ENCODE peak calls at places on chromosomes 4 and X, in four cellular contexts. U is ascending aorta, A is OCI-LY7, W is GM12878. D is an unnamed sample.

GRCh38 chrX:53280316-53280702 is 1.1 kb downstream of the IQSEC2 start:
- DNase-seq in U (no peak), A (no peak), W (no peak), D (no peak)

GRCh38 chr4:120005091-120005490 is 61.6 kb downstream of the MAD2L1 start:
- DNase-seq in U (no peak), A (no peak), W (no peak), D (no peak)

GRCh38 chr4:140344621-140345020 is 28.8 kb upstream of the SCOC start:
- DNase-seq in U (no peak), A (no peak), W (no peak), D (no peak)

GRCh38 chrX:117985241-117985640 is 131.4 kb downstream of the KLHL13 start:
- DNase-seq in U (no peak), A (no peak), W (no peak), D (peak)

GRCh38 chr4:122917731-122918130 is 4.7 kb downstream of the NUDT6 start:
- DNase-seq in U (no peak), A (no peak), W (no peak), D (no peak)

GRCh38 chrX:9433596-9433995 is 31.3 kb upstream of the TBL1X start:
- DNase-seq in U (no peak), A (no peak), W (no peak), D (no peak)

GRCh38 chrX:39869846-39870601 is 227.7 kb downstream of the BCOR start:
- DNase-seq in U (no peak), A (no peak), W (no peak), D (peak)

GRCh38 chr4:56648245-56649151 is 32.6 kb downstream of the HOPX start:
- DNase-seq in U (no peak), A (no peak), W (no peak), D (no peak)

GRCh38 chrX:48703228-48703627 is 6.7 kb downstream of the SUV39H1 start:
- DNase-seq in U (no peak), A (no peak), W (no peak), D (no peak)

GRCh38 chr4:126916626-126917140 is 716.1 kb upstream of the INTU start:
- DNase-seq in U (no peak), A (no peak), W (no peak), D (no peak)

GRCh38 chr4:80343887-80344286 is 8.4 kb downstream of the CFAP299 start:
- DNase-seq in U (no peak), A (no peak), W (no peak), D (no peak)

GRCh38 chr4:98994474-98995182 is 893 bp upstream of the METAP1 start:
- DNase-seq in U (no peak), A (no peak), W (no peak), D (no peak)
- H3K4me3 ChIP-seq in U (peak), A (peak), W (peak), D (peak)

DNA sequence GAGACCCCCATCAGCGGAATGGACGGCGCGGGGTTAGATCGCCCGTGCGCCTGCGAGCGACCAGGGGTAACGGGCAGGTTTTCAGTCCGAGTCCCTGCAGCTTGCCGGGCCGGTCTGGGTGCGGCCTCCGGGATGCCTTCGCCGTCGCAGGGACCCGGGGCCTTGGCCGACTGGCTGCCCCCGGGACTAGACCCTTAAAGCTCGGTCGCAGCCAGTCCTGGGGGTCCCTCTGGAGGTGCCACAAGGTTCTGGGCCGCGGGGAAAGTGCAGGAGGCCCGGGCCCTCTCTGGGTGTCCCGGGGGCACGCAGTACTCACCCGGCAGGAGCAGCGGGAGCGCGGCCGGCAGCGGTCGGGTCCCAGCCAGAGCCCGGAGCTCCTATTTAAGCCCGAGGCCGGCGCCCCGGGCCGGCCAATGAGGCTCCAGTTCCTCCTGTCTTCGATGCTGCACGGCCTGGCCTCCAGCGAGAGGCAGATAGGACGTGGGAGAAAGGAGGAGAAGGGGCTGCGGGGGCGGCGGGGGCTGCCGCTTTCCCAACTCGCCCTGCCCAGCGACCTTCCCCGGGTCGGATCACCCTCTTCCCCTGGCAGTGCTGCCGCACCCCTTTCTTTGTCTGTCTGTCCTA is at the start of gene SPON2:
- DNase-seq in U (no peak), A (no peak), W (no peak), D (no peak)
- H3K4me3 ChIP-seq in U (peak), A (no peak), W (no peak), D (no peak)

GRCh38 chr4:155930330-155930729 is 23.3 kb downstream of the CTSO start:
- DNase-seq in U (no peak), A (no peak), W (no peak), D (no peak)

GRCh38 chr4:155931634-155932033 is 22.0 kb downstream of the CTSO start:
- DNase-seq in U (no peak), A (no peak), W (no peak), D (no peak)

GRCh38 chr4:155924637-155925036 is 21.1 kb downstream of the TDO2 start:
- DNase-seq in U (no peak), A (no peak), W (no peak), D (no peak)

GRCh38 chr4:155935389-155935986 is 18.2 kb downstream of the CTSO start:
- DNase-seq in U (no peak), A (no peak), W (no peak), D (no peak)

DNA sequence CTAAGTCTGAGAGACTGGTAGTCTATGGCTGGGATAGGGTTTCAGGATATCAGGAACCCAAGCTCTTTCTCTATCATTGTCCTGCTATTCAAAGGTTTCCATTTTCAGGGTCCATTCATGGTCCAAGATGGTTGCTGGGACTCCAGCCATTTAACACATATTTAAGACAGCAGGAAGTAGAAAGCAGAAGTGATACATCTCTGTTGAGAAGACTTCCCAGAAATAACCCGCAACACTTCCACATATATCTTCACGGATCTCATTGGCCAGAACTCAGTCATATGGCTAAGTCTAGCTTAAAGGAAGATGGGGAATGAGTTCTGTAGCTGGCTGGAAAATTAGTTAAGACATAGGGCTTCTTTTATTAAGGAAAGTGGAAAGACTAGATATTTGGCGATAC is 23.8 kb downstream of the CTSO start:
- DNase-seq in U (no peak), A (peak), W (no peak), D (no peak)
- H3K4me3 ChIP-seq in U (no peak), A (no peak), W (no peak), D (no peak)

DNA sequence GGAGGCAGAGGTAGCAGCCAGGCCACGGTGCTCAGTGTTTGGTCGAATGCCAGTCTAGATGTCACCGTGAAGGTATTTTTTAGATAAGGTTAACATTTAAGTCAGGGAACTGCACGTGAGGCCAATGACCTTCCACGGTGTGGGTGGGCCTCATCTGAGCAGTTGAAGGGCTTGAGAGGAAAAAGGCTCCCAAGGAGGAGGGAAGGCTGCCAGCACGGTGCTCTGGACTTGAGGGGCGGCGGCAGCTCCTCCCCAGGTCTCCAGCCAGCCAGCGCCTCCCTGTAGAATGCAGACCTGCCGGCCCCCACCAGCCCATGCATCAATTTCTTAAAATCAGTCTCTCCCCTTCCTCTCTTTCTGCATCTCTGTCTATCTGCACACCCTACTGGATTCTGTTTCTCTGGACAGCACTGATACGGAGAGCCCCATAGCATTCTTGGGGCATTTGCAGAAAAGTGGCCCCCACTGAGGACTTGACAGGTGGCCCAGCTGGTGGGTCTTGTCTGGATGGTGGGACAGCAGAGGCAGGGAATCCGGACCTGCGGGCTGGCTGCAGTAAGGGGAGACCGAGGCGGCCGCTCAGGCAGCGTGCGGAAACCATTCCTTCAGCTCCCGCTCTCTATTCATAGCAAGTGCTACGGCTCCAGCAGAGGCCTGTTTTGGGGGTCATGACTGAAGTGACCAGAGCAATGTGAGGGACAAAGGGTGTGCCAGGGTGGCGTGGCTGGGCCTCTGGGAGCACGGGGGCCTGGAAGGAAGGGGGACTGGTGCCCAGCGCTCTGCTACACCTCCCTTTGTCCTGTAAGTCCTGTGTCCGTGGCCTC is 7.9 kb upstream of the RGS12 start:
- DNase-seq in U (peak), A (no peak), W (no peak), D (no peak)
- H3K4me3 ChIP-seq in U (peak), A (no peak), W (no peak), D (no peak)

GRCh38 chr4:2412534-2412884 is 5.9 kb downstream of the ZFYVE28 start:
- DNase-seq in U (no peak), A (peak), W (no peak), D (peak)

GRCh38 chr4:2413821-2414610 is 4.4 kb downstream of the ZFYVE28 start:
- DNase-seq in U (no peak), A (no peak), W (no peak), D (peak)

GRCh38 chr4:2415213-2415612 is 3.2 kb downstream of the ZFYVE28 start:
- DNase-seq in U (no peak), A (no peak), W (no peak), D (no peak)

GRCh38 chr4:2411786-2412510 is 6.5 kb downstream of the ZFYVE28 start:
- DNase-seq in U (no peak), A (no peak), W (peak), D (peak)

DNA sequence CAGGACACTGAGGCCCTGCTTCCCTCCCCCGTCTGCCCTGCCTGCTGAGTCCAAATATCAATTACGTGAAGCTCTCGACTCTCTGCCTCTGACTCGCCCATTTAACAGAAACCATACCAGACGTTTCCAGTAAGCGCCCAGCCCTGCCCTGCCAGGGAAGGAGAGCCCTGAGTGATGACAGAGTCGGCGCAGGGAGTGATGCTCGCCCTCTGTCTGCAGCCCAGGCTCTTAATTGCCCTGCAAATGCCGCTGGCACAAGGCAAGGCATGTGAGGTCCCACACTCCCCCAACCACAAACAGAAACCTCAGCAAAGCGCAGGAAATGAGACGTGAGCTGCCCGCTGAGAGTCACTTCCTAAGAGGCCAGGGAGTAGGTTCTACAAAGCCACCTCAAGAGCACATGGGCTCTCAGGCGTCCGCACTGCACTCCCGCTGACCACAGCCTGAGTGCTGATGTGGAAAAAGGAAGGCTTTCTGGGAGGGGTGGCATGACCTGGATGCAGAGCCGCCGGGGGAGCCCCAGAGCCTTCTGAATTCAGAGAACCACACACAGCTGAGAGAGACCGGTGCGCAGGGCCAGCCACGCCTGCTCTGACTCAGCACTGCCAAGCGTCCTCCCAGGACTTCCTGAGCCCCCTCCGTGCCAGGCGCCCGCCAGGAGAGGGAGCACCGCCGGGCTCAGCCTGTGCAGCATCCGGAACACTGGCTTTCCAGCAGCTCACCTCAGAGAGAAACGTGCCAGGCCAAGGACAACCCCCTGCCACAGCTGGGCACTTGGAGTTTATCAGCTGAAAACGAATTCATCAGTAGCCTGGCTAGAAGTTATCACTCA is 5.3 kb downstream of the ZFYVE28 start:
- DNase-seq in U (peak), A (peak), W (peak), D (peak)
- H3K4me3 ChIP-seq in U (peak), A (peak), W (peak), D (peak)

GRCh38 chr4:36286481-36286871 is 5.1 kb downstream of the DTHD1 start:
- DNase-seq in U (no peak), A (no peak), W (no peak), D (no peak)
- H3K4me3 ChIP-seq in U (no peak), A (no peak), W (no peak), D (no peak)

GRCh38 chrX:65671286-65671685 is 3.8 kb downstream of the MSN start:
- DNase-seq in U (no peak), A (no peak), W (no peak), D (no peak)
- H3K4me3 ChIP-seq in U (peak), A (peak), W (peak), D (peak)

GRCh38 chr4:152352215-152352614 is 183.7 kb downstream of the FBXW7 start:
- DNase-seq in U (no peak), A (no peak), W (no peak), D (no peak)
- H3K4me3 ChIP-seq in U (peak), A (no peak), W (peak), D (peak)